ENCODE peak calls at places on chromosomes 2 and 18, in five cellular contexts. R is iPS-NIHi11; Y is activated T-helper 2 cell treated with anti-CD3 and anti-CD28 coated beads, Interferon-gamma antibody, Interleukin-2, Interleukin-4, amounts not matched to agents 10 μg/mL and 5 μg/mL and 100 μg/mL, durations not matched to agents 14 hours and 24 hours and 36 hours; X is MV-4-11; H is naive thymus-derived CD8-positive, alpha-beta T cell. U is an unnamed sample.

GRCh38 chr2:126792993-126793392 is 105.7 kb upstream of the TEX51 start:
- DNase-seq in Y (no peak), H (no peak), X (no peak), R (no peak), U (no peak)

GRCh38 chr18:34740101-34740500 is 30.0 kb downstream of the DTNA start:
- DNase-seq in R (no peak), X (no peak), H (no peak), Y (no peak), U (no peak)

GRCh38 chr18:53909668-53910067 is 314.8 kb downstream of the MBD2 start:
- DNase-seq in R (peak), X (peak), Y (no peak), H (no peak), U (no peak)

GRCh38 chr2:53498210-53498609 is 269.4 kb upstream of the CHAC2 start:
- DNase-seq in R (no peak), H (no peak), X (no peak), Y (no peak), U (no peak)

GRCh38 chr2:20675701-20676352 is 8.9 kb downstream of the GDF7 start:
- DNase-seq in Y (no peak), X (peak), H (no peak), R (peak), U (no peak)

GRCh38 chr2:156434461-156435291 is 1.5 kb upstream of the GPD2 start:
- DNase-seq in H (peak), R (no peak), X (no peak), Y (no peak), U (no peak)

GRCh38 chr18:31819106-31819924 is 58.6 kb upstream of the SLC25A52 start:
- DNase-seq in H (peak), X (peak), R (peak), Y (no peak), U (no peak)

GRCh38 chr2:113195923-113196501 is 22.2 kb downstream of the PSD4 start:
- DNase-seq in X (no peak), R (no peak), H (no peak), Y (no peak), U (no peak)

GRCh38 chr18:51151568-51152511 is 45.6 kb downstream of the MEX3C start:
- DNase-seq in R (no peak), X (peak), H (peak), Y (peak), U (no peak)

GRCh38 chr2:43462866-43463641 is 132.8 kb downstream of the THADA start:
- DNase-seq in R (no peak), Y (no peak), X (no peak), H (no peak), U (no peak)

GRCh38 chr2:118127250-118127649 is 39.0 kb downstream of the INSIG2 start:
- DNase-seq in Y (no peak), H (no peak), R (no peak), X (no peak), U (no peak)

GRCh38 chr18:13725566-13726227 is 661 bp downstream of the FAM210A start:
- DNase-seq in H (no peak), Y (no peak), R (peak), X (no peak), U (no peak)

GRCh38 chr18:34976899-34977786 is 64.1 kb upstream of the MAPRE2 start:
- DNase-seq in X (peak), H (peak), Y (peak), R (peak), U (peak)

GRCh38 chr2:102522169-102522568 is 49.1 kb downstream of the SLC9A4 start:
- DNase-seq in X (no peak), H (no peak), R (no peak), Y (no peak), U (no peak)

GRCh38 chr18:67043276-67043675 is 439.4 kb upstream of the CDH19 start:
- DNase-seq in H (no peak), X (no peak), R (peak), Y (no peak), U (peak)

GRCh38 chr18:44973282-44973681 is 292.6 kb downstream of the SETBP1 start:
- DNase-seq in R (peak), Y (no peak), X (no peak), H (no peak), U (no peak)

GRCh38 chr2:218837495-218837894 is 5.9 kb upstream of the PRKAG3 start:
- DNase-seq in Y (no peak), R (no peak), H (no peak), X (no peak), U (no peak)

GRCh38 chr2:188734688-188735087 is 239.5 kb upstream of the COL3A1 start:
- DNase-seq in R (peak), X (no peak), H (no peak), Y (no peak), U (no peak)

GRCh38 chr2:187075106-187076070 is 226.4 kb upstream of the ZSWIM2 start:
- DNase-seq in R (no peak), H (no peak), Y (no peak), X (no peak), U (no peak)

GRCh38 chr2:95729556-95729955 is 137.8 kb downstream of the TRIM43 start:
- DNase-seq in X (no peak), H (no peak), Y (no peak), R (no peak), U (no peak)

GRCh38 chr18:45954070-45954712 is 12.9 kb downstream of the EPG5 start:
- DNase-seq in X (no peak), Y (no peak), H (no peak), R (no peak), U (no peak)

GRCh38 chr2:205934443-205934842 is 151.5 kb downstream of the INO80D start:
- DNase-seq in Y (no peak), H (no peak), R (peak), X (peak), U (no peak)

GRCh38 chr18:10771053-10771709 is 245.4 kb downstream of the NAPG start:
- DNase-seq in H (no peak), X (peak), Y (no peak), R (no peak), U (no peak)

GRCh38 chr18:57062841-57063240 is 84.0 kb upstream of the BOD1L2 start:
- DNase-seq in Y (no peak), X (no peak), H (no peak), R (peak), U (no peak)

GRCh38 chr2:196902828-196903227 is 23.7 kb downstream of the PGAP1 start:
- DNase-seq in R (no peak), H (no peak), Y (no peak), X (no peak), U (no peak)

GRCh38 chr18:62512996-62513395 is 9.8 kb upstream of the ZCCHC2 start:
- DNase-seq in R (no peak), H (no peak), X (no peak), Y (no peak), U (no peak)

GRCh38 chr2:70557171-70557838 is 3.7 kb upstream of the TGFA start:
- DNase-seq in X (no peak), H (no peak), R (peak), Y (no peak), U (no peak)

GRCh38 chr2:217790681-217791392 is 212.0 kb downstream of the TNS1 start:
- DNase-seq in Y (no peak), R (no peak), X (peak), H (no peak), U (no peak)

GRCh38 chr2:55232863-55233657 is 572 bp downstream of the RPS27A start:
- DNase-seq in H (peak), R (peak), Y (peak), X (no peak), U (peak)

GRCh38 chr18:36532394-36532793 is 234.9 kb downstream of the FHOD3 start:
- DNase-seq in Y (no peak), X (no peak), H (no peak), R (no peak), U (no peak)

GRCh38 chr2:163717474-163717873 is 18.3 kb downstream of the FIGN start:
- DNase-seq in Y (no peak), H (no peak), X (no peak), R (no peak), U (no peak)